ENCODE peak calls at places on chromosome 16, in five cellular contexts. H, K, I, E and B are unnamed samples.

GRCh38 chr16:62041401-62041800 is 5.2 kb upstream of the CDH8 start:
- DNase-seq in H (no peak), K (no peak), I (no peak), E (peak; percentile 20), B (no peak)

GRCh38 chr16:12688972-12689850 is 114.5 kb downstream of the CPPED1 start:
- DNase-seq in H (no peak), K (no peak), I (no peak), E (no peak), B (no peak)

GRCh38 chr16:17294856-17295255 is 175.9 kb downstream of the XYLT1 start:
- DNase-seq in H (no peak), K (no peak), I (no peak), E (no peak), B (no peak)

GRCh38 chr16:72992142-72992601 is 55.8 kb downstream of the ZFHX3 start:
- DNase-seq in H (no peak), K (no peak), I (no peak), E (no peak), B (no peak)

GRCh38 chr16:54446639-54447038 is 160.1 kb upstream of the IRX3 start:
- DNase-seq in H (no peak), K (no peak), I (no peak), E (peak; percentile 95), B (peak; percentile 95)

GRCh38 chr16:57394444-57394843 is 10.1 kb upstream of the CCL17 start:
- DNase-seq in H (no peak), K (peak; percentile 35), I (no peak), E (no peak), B (no peak)

GRCh38 chr16:73124097-73124652 is 76.2 kb upstream of the ZFHX3 start:
- DNase-seq in H (no peak), K (no peak), I (no peak), E (no peak), B (no peak)

GRCh38 chr16:22075043-22075757 is 17.1 kb upstream of the VWA3A start:
- DNase-seq in H (no peak), K (no peak), I (no peak), E (peak; percentile 20), B (no peak)

GRCh38 chr16:709651-710499 is 4.3 kb upstream of the FBXL16 start:
- DNase-seq in H (no peak), K (peak; percentile 56), I (no peak), E (peak; percentile 84), B (peak; percentile 100)

GRCh38 chr16:57993897-57994296 is 6.6 kb downstream of the ZNF319 start:
- DNase-seq in H (no peak), K (no peak), I (no peak), E (no peak), B (peak; percentile 25)

GRCh38 chr16:3192476-3193019 is 4.5 kb downstream of the OR1F1 start:
- DNase-seq in H (no peak), K (no peak), I (no peak), E (no peak), B (peak; percentile 38)

GRCh38 chr16:88747588-88748301 is 37.3 kb downstream of the PIEZO1 start:
- DNase-seq in H (no peak), K (peak; percentile 60), I (peak; percentile 67), E (no peak), B (no peak)

GRCh38 chr16:10500582-10500981 is 79.8 kb downstream of the EMP2 start:
- DNase-seq in H (no peak), K (no peak), I (no peak), E (no peak), B (no peak)

GRCh38 chr16:85055503-85056210 is 28.1 kb downstream of the KIAA0513 start:
- DNase-seq in H (peak; percentile 61), K (peak; percentile 40), I (no peak), E (peak; percentile 76), B (no peak)

GRCh38 chr16:82079892-82080291 is 44.8 kb downstream of the HSD17B2 start:
- DNase-seq in H (no peak), K (no peak), I (no peak), E (no peak), B (no peak)

GRCh38 chr16:89122322-89122831 is 28.7 kb downstream of the ACSF3 start:
- DNase-seq in H (peak; percentile 76), K (no peak), I (no peak), E (no peak), B (peak; percentile 81)

GRCh38 chr16:17273142-17273561 is 197.6 kb downstream of the XYLT1 start:
- DNase-seq in H (no peak), K (no peak), I (peak; percentile 69), E (peak; percentile 95), B (peak; percentile 95)

GRCh38 chr16:15650698-15651161 is 685 bp downstream of the NDE1 start:
- DNase-seq in H (no peak), K (peak; percentile 8), I (no peak), E (no peak), B (peak; percentile 81)

GRCh38 chr16:6027733-6028132 is 930.1 kb upstream of the EEF2KMT start:
- DNase-seq in H (no peak), K (no peak), I (no peak), E (no peak), B (no peak)

GRCh38 chr16:54355251-54355650 is 68.7 kb upstream of the IRX3 start:
- DNase-seq in H (no peak), K (no peak), I (no peak), E (peak; percentile 92), B (peak; percentile 87)

GRCh38 chr16:11050536-11050935 is 106.2 kb downstream of the CLEC16A start:
- DNase-seq in H (no peak), K (no peak), I (no peak), E (no peak), B (no peak)

GRCh38 chr16:80142276-80142675 is 398.5 kb upstream of the DYNLRB2 start:
- DNase-seq in H (no peak), K (no peak), I (no peak), E (no peak), B (peak; percentile 65)

GRCh38 chr16:5900046-5900445 is 802.5 kb upstream of the EEF2KMT start:
- DNase-seq in H (no peak), K (no peak), I (no peak), E (peak; percentile 50), B (no peak)

GRCh38 chr16:6132121-6132520 is 1034.5 kb upstream of the EEF2KMT start:
- DNase-seq in H (no peak), K (no peak), I (no peak), E (peak; percentile 39), B (no peak)

GRCh38 chr16:54326266-54326662 is 39.7 kb upstream of the IRX3 start:
- DNase-seq in H (no peak), K (no peak), I (no peak), E (peak; percentile 35), B (peak; percentile 86)

GRCh38 chr16:6206080-6206479 is 1108.5 kb upstream of the EEF2KMT start:
- DNase-seq in H (no peak), K (no peak), I (no peak), E (no peak), B (no peak)

GRCh38 chr16:52580488-52580887 is 33.5 kb upstream of the TOX3 start:
- DNase-seq in H (no peak), K (peak; percentile 34), I (no peak), E (no peak), B (no peak)

GRCh38 chr16:52584354-52584840 is 37.5 kb upstream of the TOX3 start:
- DNase-seq in H (no peak), K (no peak), I (no peak), E (no peak), B (no peak)

GRCh38 chr16:52578007-52578828 is 31.3 kb upstream of the TOX3 start:
- DNase-seq in H (no peak), K (peak; percentile 24), I (no peak), E (no peak), B (no peak)

GRCh38 chr16:52578829-52579193 is 31.9 kb upstream of the TOX3 start:
- DNase-seq in H (no peak), K (no peak), I (no peak), E (no peak), B (no peak)

DNA sequence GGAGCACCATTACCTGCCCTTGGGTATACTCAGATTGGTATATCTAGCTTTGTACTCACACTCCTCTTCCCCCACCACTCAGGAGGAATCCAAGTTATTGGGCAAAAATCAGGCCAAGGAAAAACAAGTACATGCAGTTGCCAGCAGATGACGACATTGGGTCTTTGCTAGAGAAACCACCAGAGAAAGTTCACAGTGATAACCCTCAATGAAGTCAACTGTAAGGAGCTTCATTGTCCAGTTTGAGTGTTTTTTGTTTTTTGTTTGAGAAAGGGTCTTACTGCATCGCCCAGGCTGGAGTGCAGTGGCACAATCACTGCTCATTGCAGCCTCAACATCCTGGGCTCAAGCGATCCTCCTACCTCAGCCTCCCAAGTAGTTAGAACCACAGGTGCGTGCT is 34.6 kb upstream of the TOX3 start:
- DNase-seq in H (no peak), K (peak; percentile 34), I (no peak), E (no peak), B (no peak)
- TF ChIP-seq CTCF in H (no peak), K (no peak), I (no peak), E (no peak), B (no peak)

GRCh38 chr16:87434146-87434667 is 42.1 kb downstream of the MAP1LC3B start:
- DNase-seq in H (no peak), K (no peak), I (no peak), E (no peak), B (no peak)

GRCh38 chr16:87437327-87437726 is 45.2 kb downstream of the MAP1LC3B start:
- DNase-seq in H (no peak), K (no peak), I (no peak), E (no peak), B (peak; percentile 45)

GRCh38 chr16:87437911-87438610 is 45.9 kb downstream of the MAP1LC3B start:
- DNase-seq in H (no peak), K (no peak), I (no peak), E (no peak), B (peak; percentile 68)

GRCh38 chr16:87436225-87437172 is 44.4 kb downstream of the MAP1LC3B start:
- DNase-seq in H (no peak), K (no peak), I (no peak), E (peak; percentile 64), B (no peak)

GRCh38 chr16:87435399-87436224 is 43.5 kb downstream of the MAP1LC3B start:
- DNase-seq in H (no peak), K (no peak), I (no peak), E (peak; percentile 88), B (peak; percentile 94)
- H3K27ac ChIP-seq in H (no peak overlapping the region), K (peak overlapping the region; percentile 43), I (no peak overlapping the region), E (peak overlapping the region; percentile 63), B (peak overlapping the region; percentile 71)

GRCh38 chr16:28884045-28884444 is 5.8 kb downstream of the ATP2A1 start:
- DNase-seq in H (no peak), K (no peak), I (no peak), E (no peak), B (peak; percentile 37)
- TF ChIP-seq CTCF in H (no peak), K (no peak), I (no peak), E (no peak), B (no peak)

DNA sequence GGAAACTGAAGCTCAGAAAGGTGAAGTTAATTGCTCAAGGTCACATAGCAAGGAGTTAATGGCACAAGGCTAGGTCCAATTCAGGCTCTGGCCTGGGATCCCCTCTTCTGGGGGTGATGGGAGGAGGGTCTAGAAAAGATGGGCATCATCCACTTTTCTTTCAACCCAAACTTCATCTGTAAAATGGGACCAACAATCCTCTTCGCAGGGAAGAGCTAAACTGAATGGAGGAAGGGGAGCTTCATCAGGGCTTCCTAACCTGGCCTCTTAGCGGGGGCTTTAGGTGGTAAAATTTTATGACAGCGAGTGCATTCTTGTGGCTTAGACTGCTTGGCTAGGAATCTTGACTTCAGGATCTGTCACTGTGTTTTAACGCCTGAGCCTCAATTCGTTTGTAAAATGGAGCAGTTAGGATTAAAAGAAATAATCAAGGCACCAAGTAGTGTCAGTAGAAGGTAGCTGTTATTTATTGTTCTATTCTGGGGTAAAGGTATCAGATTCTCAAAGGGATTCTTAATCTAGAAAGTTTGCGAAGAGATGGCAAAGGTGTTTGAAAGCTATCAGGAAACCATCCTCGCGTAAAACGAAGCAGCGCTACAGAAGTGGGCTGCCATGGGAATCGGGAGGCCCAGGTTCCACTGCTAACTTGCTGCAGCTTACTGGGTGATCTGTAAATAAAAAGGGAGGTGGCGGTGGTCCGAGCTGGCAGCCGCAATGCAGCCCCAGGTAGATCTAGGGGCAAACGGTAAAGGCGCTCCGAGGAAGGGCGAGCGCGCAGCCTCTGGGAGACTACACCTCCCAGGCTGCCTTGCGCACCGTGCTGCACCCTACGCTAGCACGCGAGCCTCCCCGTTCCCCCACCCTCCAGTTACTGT is 1.5 kb upstream of the SRCAP start:
- DNase-seq in H (no peak), K (no peak), I (no peak), E (peak; percentile 88), B (peak; percentile 99)
- H3K27ac ChIP-seq in H (peak overlapping the region; percentile 100), K (peak overlapping the region; percentile 100), I (peak overlapping the region; percentile 100), E (peak overlapping the region; percentile 99), B (peak overlapping the region; percentile 99)